ENCODE peak calls at places on chromosome 1, in ten cellular contexts. F is upper lobe of right lung; P is psoas muscle; L is activated CD8-positive, alpha-beta memory T cell treated with anti-CD3 and anti-CD28 coated beads, Interleukin-2, amount 10 ng/mL, durations not matched to agents 7 days and 5 days; D is body of pancreas; Y is CD4-positive, alpha-beta T cell; J is activated naive CD8-positive, alpha-beta T cell treated with anti-CD3 and anti-CD28 coated beads, Interleukin-2, amount 10 ng/mL, durations not matched to agents 7 days and 5 days; Z is HCT116; W is right lobe of liver; M is heart left ventricle. U is an unnamed sample.

GRCh38 chr1:9798236-9799130 is 25.3 kb downstream of the CLSTN1 start:
- ATAC-seq in F (no peak), P (no peak), L (no peak), D (no peak), Y (no peak), J (no peak), Z (no peak), W (no peak), M (peak), U (peak)

GRCh38 chr1:59288046-59288445 is 8.8 kb upstream of the FGGY start:
- ATAC-seq in F (no peak), P (no peak), L (no peak), D (no peak), Y (no peak), J (no peak), Z (no peak), W (no peak), M (no peak), U (no peak)

GRCh38 chr1:182809414-182809957 is 19.9 kb downstream of the NPL start:
- ATAC-seq in F (peak), P (no peak), L (no peak), D (no peak), Y (no peak), J (no peak), Z (no peak), W (no peak), M (no peak), U (no peak)

GRCh38 chr1:91732291-91732953 is 153.5 kb downstream of the TGFBR3 start:
- ATAC-seq in F (peak), P (peak), L (peak), D (no peak), Y (no peak), J (no peak), Z (peak), W (no peak), M (peak), U (no peak)

GRCh38 chr1:8349473-8349865 is 31.6 kb downstream of the SLC45A1 start:
- ATAC-seq in F (no peak), P (peak), L (no peak), D (no peak), Y (no peak), J (no peak), Z (no peak), W (no peak), M (no peak), U (no peak)

GRCh38 chr1:54255026-54255425 is 55.1 kb downstream of the MRPL37 start:
- ATAC-seq in F (no peak), P (no peak), L (no peak), D (no peak), Y (no peak), J (no peak), Z (no peak), W (no peak), M (no peak), U (no peak)

GRCh38 chr1:30903343-30904034 is 5.1 kb downstream of the SDC3 start:
- ATAC-seq in F (no peak), P (no peak), L (no peak), D (no peak), Y (no peak), J (no peak), Z (no peak), W (no peak), M (peak), U (no peak)

GRCh38 chr1:198879711-198880306 is 241.0 kb downstream of the PTPRC start:
- ATAC-seq in F (no peak), P (no peak), L (no peak), D (no peak), Y (no peak), J (no peak), Z (no peak), W (no peak), M (no peak), U (no peak)

GRCh38 chr1:247865416-247865815 is 8.4 kb downstream of the TRIM58 start:
- ATAC-seq in F (no peak), P (no peak), L (no peak), D (no peak), Y (no peak), J (no peak), Z (no peak), W (no peak), M (no peak), U (no peak)

GRCh38 chr1:32012709-32013385 is 821 bp upstream of the KHDRBS1 start:
- ATAC-seq in F (no peak), P (no peak), L (no peak), D (no peak), Y (no peak), J (no peak), Z (no peak), W (no peak), M (no peak), U (no peak)

GRCh38 chr1:194281372-194281771 is 1095.0 kb upstream of the B3GALT2 start:
- ATAC-seq in F (no peak), P (no peak), L (no peak), D (no peak), Y (no peak), J (no peak), Z (no peak), W (no peak), M (no peak), U (no peak)

U was measured in esophagus mucosa.